ENCODE peak calls at places on chromosomes 1 and 21, in nine cellular contexts. M is suprapubic skin; E is heart left ventricle; K is NCI-H2029 treated with DMSO at 0.1 percent for 48 hours; V is adrenal gland; W is T-helper 22 cell; O is CD4-positive, alpha-beta memory T cell; I is IMR-90; A is ACHN. R is an unnamed sample.

GRCh38 chr1:229007167-229007566 is 263.7 kb upstream of the RAB4A start:
- DNase-seq in M (no peak), V (no peak), W (no peak), A (no peak), O (no peak), K (no peak), E (no peak), I (no peak), R (no peak)

GRCh38 chr21:45550552-45551210 is 8.4 kb upstream of the SLC19A1 start:
- DNase-seq in M (peak; percentile 70), K (no peak), E (no peak), O (no peak), A (no peak), V (no peak), I (no peak), W (no peak), R (no peak)

GRCh38 chr1:161071886-161072371 is 2.2 kb upstream of the ARHGAP30 start:
- DNase-seq in M (no peak), I (no peak), V (peak; percentile 75), O (no peak), K (no peak), A (peak; percentile 57), W (no peak), E (peak; percentile 69), R (peak; percentile 36)

GRCh38 chr1:240965581-240966091 is 353.7 kb upstream of the GREM2 start:
- DNase-seq in V (no peak), K (peak; percentile 29), E (no peak), W (no peak), A (no peak), M (no peak), I (no peak), O (no peak), R (no peak)

GRCh38 chr1:172041689-172042088 is 200.4 kb downstream of the DNM3 start:
- DNase-seq in V (no peak), K (no peak), E (no peak), W (no peak), O (no peak), M (no peak), A (peak; percentile 19), I (peak; percentile 30), R (no peak)

GRCh38 chr1:2505461-2505994 is 20.9 kb downstream of the PANK4 start:
- DNase-seq in I (no peak), K (no peak), V (no peak), E (no peak), O (no peak), W (no peak), M (no peak), A (no peak), R (no peak)

GRCh38 chr1:2525896-2526823 is at the start of gene PANK4:
- DNase-seq in A (peak; percentile 89), M (peak; percentile 95), E (peak; percentile 97), W (peak; percentile 81), V (peak; percentile 97), K (peak; percentile 62), I (peak; percentile 93), O (peak; percentile 89), R (peak; percentile 97)

GRCh38 chr1:14791611-14792010 is 193.1 kb downstream of the KAZN start:
- DNase-seq in A (no peak), K (no peak), W (no peak), E (no peak), I (no peak), M (no peak), V (no peak), O (no peak), R (no peak)

GRCh38 chr1:220045356-220046051 is 801 bp downstream of the EPRS1 start:
- DNase-seq in M (no peak), O (peak; percentile 42), V (no peak), A (peak; percentile 24), W (no peak), E (no peak), I (no peak), K (no peak), R (peak; percentile 10)

GRCh38 chr1:232568331-232568852 is 61.5 kb downstream of the SIPA1L2 start:
- DNase-seq in V (no peak), I (no peak), E (peak; percentile 40), K (peak; percentile 75), M (no peak), A (no peak), O (no peak), W (no peak), R (no peak)

GRCh38 chr1:200880212-200880611 is 7.4 kb downstream of the GPR25 start:
- DNase-seq in A (no peak), W (no peak), O (no peak), K (no peak), V (peak; percentile 15), M (no peak), I (no peak), E (no peak), R (no peak)

GRCh38 chr1:167454304-167454928 is 63.9 kb downstream of the CD247 start:
- DNase-seq in O (peak; percentile 66), A (no peak), E (no peak), K (no peak), I (no peak), W (no peak), V (no peak), M (no peak), R (no peak)

GRCh38 chr1:44472614-44473262 is 67.7 kb downstream of the RNF220 start:
- DNase-seq in E (no peak), W (no peak), K (no peak), I (no peak), V (no peak), O (no peak), A (no peak), M (no peak), R (no peak)

GRCh38 chr1:8516793-8517556 is 199.1 kb downstream of the SLC45A1 start:
- DNase-seq in A (no peak), I (peak; percentile 44), W (no peak), V (no peak), K (peak; percentile 31), O (no peak), M (no peak), E (no peak), R (no peak)

GRCh38 chr1:32997381-32997891 is 32.8 kb upstream of the RNF19B start:
- DNase-seq in V (peak; percentile 72), K (no peak), A (no peak), M (no peak), W (no peak), O (no peak), I (peak; percentile 93), E (no peak), R (no peak)

GRCh38 chr1:64469614-64469976 is 334 bp upstream of the CACHD1 start:
- DNase-seq in M (no peak), W (no peak), O (no peak), A (no peak), V (peak; percentile 57), K (no peak), E (no peak), I (no peak), R (no peak)

GRCh38 chr1:29416267-29416666 is 179.9 kb downstream of the PTPRU start:
- DNase-seq in M (no peak), I (no peak), W (no peak), A (no peak), E (no peak), O (no peak), V (no peak), K (no peak), R (no peak)

GRCh38 chr1:41721039-41721438 is 197.7 kb downstream of the HIVEP3 start:
- DNase-seq in I (no peak), E (no peak), M (no peak), K (no peak), W (no peak), O (no peak), V (no peak), A (no peak), R (peak; percentile 28)

GRCh38 chr1:159999204-159999603 is 32.6 kb downstream of the PIGM start:
- DNase-seq in O (no peak), W (no peak), V (no peak), M (no peak), A (no peak), E (no peak), K (no peak), I (no peak), R (no peak)

GRCh38 chr1:16217061-16217785 is 4.8 kb upstream of the ARHGEF19 start:
- DNase-seq in O (peak; percentile 94), W (peak; percentile 93), E (peak; percentile 99), K (peak; percentile 65), A (peak; percentile 94), I (peak; percentile 93), M (peak; percentile 99), V (peak; percentile 98), R (peak; percentile 85)

GRCh38 chr1:192724670-192725069 is 84.2 kb upstream of the RGS2 start:
- DNase-seq in A (peak; percentile 40), W (no peak), M (no peak), V (no peak), K (no peak), E (no peak), I (peak; percentile 68), O (no peak), R (no peak)

GRCh38 chr21:46355161-46356004 is 31.4 kb downstream of the PCNT start:
- DNase-seq in I (no peak), A (no peak), K (no peak), M (no peak), W (no peak), V (no peak), O (no peak), E (no peak), R (no peak)

GRCh38 chr1:99681583-99681982 is 35.7 kb downstream of the PALMD start:
- DNase-seq in E (peak; percentile 60), I (no peak), O (no peak), M (no peak), A (no peak), K (no peak), W (no peak), V (no peak), R (no peak)

GRCh38 chr21:25449950-25450349 is 157.3 kb downstream of the MRPL39 start:
- DNase-seq in I (no peak), W (no peak), M (no peak), A (no peak), O (no peak), E (no peak), K (no peak), V (no peak), R (no peak)

GRCh38 chr1:11617314-11617713 is 36.9 kb downstream of the FBXO2 start:
- DNase-seq in O (no peak), K (peak; percentile 14), V (no peak), I (no peak), E (no peak), M (no peak), W (no peak), A (no peak), R (no peak)

GRCh38 chr1:209723761-209724693 is 19.4 kb downstream of the HSD11B1 start:
- DNase-seq in V (no peak), K (no peak), W (no peak), I (no peak), E (no peak), M (no peak), A (no peak), O (no peak), R (no peak)

GRCh38 chr1:109617291-109617801 is 2.1 kb downstream of the GNAT2 start:
- DNase-seq in O (peak; percentile 54), K (no peak), M (no peak), I (peak; percentile 97), E (no peak), A (peak; percentile 31), V (no peak), W (no peak), R (peak; percentile 21)

GRCh38 chr1:4108741-4109625 is 208.9 kb upstream of the C1orf174 start:
- DNase-seq in I (no peak), E (no peak), V (peak; percentile 58), M (peak; percentile 78), K (no peak), A (no peak), W (no peak), O (no peak), R (no peak)

GRCh38 chr1:56199060-56199459 is 380.3 kb downstream of the PLPP3 start:
- DNase-seq in M (no peak), W (no peak), A (no peak), O (no peak), E (no peak), V (no peak), I (no peak), K (no peak), R (no peak)

R was measured in CD4-positive, CD25-positive, alpha-beta regulatory T cell.